ENCODE peak calls at places on chromosomes 4 and X, in nine cellular contexts. R is left lung; M is AML-193; Y is breast epithelium; O is foreskin fibroblast; S is neuronal stem cell; U is activated naive CD4-positive, alpha-beta T cell; A is left ventricle myocardium inferior; K is sigmoid colon. X is an unnamed sample.
A peak's percentile ranks its signal among the peaks of the same experiment; 100 is the strongest.

GRCh38 chr4:140127422-140127821 is 26.6 kb downstream of the MAML3 start:
- DNase-seq in R (no peak), M (no peak), Y (no peak), O (no peak), S (no peak), U (no peak), A (no peak), K (no peak), X (no peak)

GRCh38 chrX:24372021-24372763 is 11.8 kb downstream of the SUPT20HL1 start:
- DNase-seq in R (no peak), M (no peak), Y (no peak), O (no peak), S (peak; percentile 4), U (no peak), A (no peak), K (no peak), X (no peak)

GRCh38 chr4:76235407-76235806 is 16.1 kb upstream of the FAM47E start:
- DNase-seq in R (no peak), M (no peak), Y (no peak), O (no peak), S (no peak), U (no peak), A (no peak), K (no peak), X (no peak)

GRCh38 chr4:8333726-8334460 is 64.3 kb downstream of the HTRA3 start:
- DNase-seq in R (no peak), M (no peak), Y (no peak), O (no peak), S (no peak), U (no peak), A (no peak), K (peak; percentile 28), X (no peak)

GRCh38 chr4:154836513-154836912 is 55.4 kb downstream of the RBM46 start:
- DNase-seq in R (no peak), M (no peak), Y (no peak), O (no peak), S (no peak), U (no peak), A (no peak), K (no peak), X (no peak)

GRCh38 chrX:65266482-65266881 is 268.1 kb downstream of the LAS1L start:
- DNase-seq in R (no peak), M (no peak), Y (no peak), O (no peak), S (no peak), U (no peak), A (no peak), K (no peak), X (no peak)

GRCh38 chr4:180766903-180767302 is 1476.3 kb upstream of the TENM3 start:
- DNase-seq in R (no peak), M (no peak), Y (no peak), O (no peak), S (no peak), U (no peak), A (no peak), K (no peak), X (no peak)

GRCh38 chrX:51614353-51614752 is 4.4 kb downstream of the CENPVL3 start:
- DNase-seq in R (no peak), M (no peak), Y (no peak), O (peak; percentile 56), S (no peak), U (no peak), A (no peak), K (no peak), X (no peak)

GRCh38 chr4:183639291-183639690 is 19.7 kb downstream of the RWDD4 start:
- DNase-seq in R (no peak), M (no peak), Y (no peak), O (peak; percentile 58), S (no peak), U (no peak), A (no peak), K (no peak), X (no peak)

GRCh38 chr4:70734971-70735370 is 13.2 kb downstream of the RUFY3 start:
- DNase-seq in R (no peak), M (no peak), Y (no peak), O (no peak), S (no peak), U (no peak), A (no peak), K (no peak), X (no peak)

GRCh38 chrX:110914281-110914680 is 118.7 kb upstream of the CHRDL1 start:
- DNase-seq in R (no peak), M (no peak), Y (peak; percentile 41), O (no peak), S (no peak), U (no peak), A (no peak), K (no peak), X (no peak)

GRCh38 chr4:177785000-177785399 is 342.8 kb upstream of the AGA start:
- DNase-seq in R (no peak), M (no peak), Y (no peak), O (no peak), S (no peak), U (no peak), A (no peak), K (no peak), X (no peak)

GRCh38 chr4:7103599-7104365 is 35.9 kb upstream of the GRPEL1 start:
- DNase-seq in R (peak; percentile 70), M (no peak), Y (no peak), O (no peak), S (no peak), U (no peak), A (peak; percentile 81), K (peak; percentile 91), X (no peak)

GRCh38 chrX:47573334-47574095 is 8.7 kb upstream of the TIMP1 start:
- DNase-seq in R (no peak), M (no peak), Y (no peak), O (peak; percentile 77), S (peak; percentile 54), U (no peak), A (peak; percentile 52), K (peak; percentile 79), X (peak; percentile 45)

GRCh38 chr4:24565054-24565453 is 19.3 kb downstream of the DHX15 start:
- DNase-seq in R (no peak), M (no peak), Y (no peak), O (no peak), S (no peak), U (no peak), A (no peak), K (no peak), X (no peak)

GRCh38 chr4:35342833-35343232 is 901.5 kb downstream of the ARAP2 start:
- DNase-seq in R (no peak), M (no peak), Y (no peak), O (no peak), S (no peak), U (no peak), A (no peak), K (no peak), X (no peak)

GRCh38 chr4:41213563-41214157 is 682 bp downstream of the APBB2 start:
- DNase-seq in R (no peak), M (no peak), Y (no peak), O (peak; percentile 52), S (no peak), U (no peak), A (peak; percentile 28), K (peak; percentile 73), X (peak; percentile 43)

GRCh38 chrX:97705936-97706335 is 822.2 kb downstream of the RPA4 start:
- DNase-seq in R (no peak), M (no peak), Y (no peak), O (no peak), S (no peak), U (no peak), A (no peak), K (no peak), X (no peak)

GRCh38 chr4:72886602-72887001 is 182.9 kb downstream of the COX18 start:
- DNase-seq in R (no peak), M (peak; percentile 20), Y (no peak), O (peak; percentile 4), S (no peak), U (no peak), A (no peak), K (no peak), X (no peak)

GRCh38 chr4:80015407-80016189 is 57.4 kb downstream of the ANTXR2 start:
- DNase-seq in R (no peak), M (no peak), Y (no peak), O (no peak), S (no peak), U (no peak), A (no peak), K (no peak), X (no peak)

GRCh38 chr4:108272566-108272965 is 103.8 kb upstream of the LEF1 start:
- DNase-seq in R (no peak), M (no peak), Y (no peak), O (peak; percentile 23), S (no peak), U (no peak), A (no peak), K (no peak), X (no peak)

GRCh38 chrX:116009871-116010710 is 160.5 kb upstream of the AGTR2 start:
- DNase-seq in R (peak; percentile 47), M (no peak), Y (peak; percentile 27), O (no peak), S (no peak), U (no peak), A (peak; percentile 13), K (no peak), X (no peak)

GRCh38 chr4:89024051-89024675 is 32.8 kb downstream of the FAM13A start:
- DNase-seq in R (no peak), M (peak; percentile 81), Y (peak; percentile 30), O (peak; percentile 87), S (peak; percentile 46), U (no peak), A (no peak), K (peak; percentile 66), X (peak; percentile 50)

GRCh38 chrX:56765816-56766553 is 36.9 kb downstream of the NBDY start:
- DNase-seq in R (peak; percentile 8), M (no peak), Y (no peak), O (no peak), S (no peak), U (no peak), A (no peak), K (peak; percentile 54), X (no peak)

GRCh38 chr4:113616443-113616842 is 145.1 kb downstream of the CAMK2D start:
- DNase-seq in R (no peak), M (no peak), Y (no peak), O (no peak), S (no peak), U (no peak), A (no peak), K (no peak), X (no peak)

GRCh38 chr4:174047363-174047762 is 236.1 kb downstream of the FBXO8 start:
- DNase-seq in R (no peak), M (no peak), Y (no peak), O (no peak), S (no peak), U (no peak), A (no peak), K (no peak), X (no peak)

GRCh38 chrX:154735695-154736393 is 15.0 kb downstream of the GAB3 start:
- DNase-seq in R (peak; percentile 53), M (no peak), Y (no peak), O (peak; percentile 91), S (no peak), U (no peak), A (peak; percentile 75), K (peak; percentile 84), X (no peak)

GRCh38 chrX:7996414-7996813 is 69.2 kb upstream of the PNPLA4 start:
- DNase-seq in R (no peak), M (peak; percentile 23), Y (no peak), O (peak; percentile 54), S (peak; percentile 8), U (no peak), A (no peak), K (no peak), X (peak; percentile 24)

GRCh38 chrX:139720136-139720535 is 12.2 kb upstream of the MCF2 start:
- DNase-seq in R (no peak), M (no peak), Y (no peak), O (peak; percentile 65), S (peak; percentile 53), U (no peak), A (no peak), K (no peak), X (peak; percentile 4)

GRCh38 chrX:149830192-149830873 is 48.6 kb downstream of the MAGEA9 start:
- DNase-seq in R (no peak), M (no peak), Y (no peak), O (peak; percentile 35), S (peak; percentile 45), U (no peak), A (no peak), K (no peak), X (peak; percentile 26)

GRCh38 chr4:164617426-164617825 is 136.5 kb upstream of the SMIM31 start:
- DNase-seq in R (no peak), M (no peak), Y (no peak), O (no peak), S (no peak), U (no peak), A (no peak), K (no peak), X (no peak)